ENCODE peak calls at places on chromosomes 6 and 20, in six cellular contexts. S is foreskin keratinocyte, A is left cardiac atrium, P is testis, F is NCI-H1105, Q is gastrocnemius medialis. T is an unnamed sample.

GRCh38 chr6:109783245-109783990 is 92.3 kb downstream of the FIG4 start:
- DNase-seq in S (no peak), A (no peak), P (peak), F (no peak), Q (no peak), T (no peak)

GRCh38 chr20:38804682-38805501 is 605 bp upstream of the PPP1R16B start:
- DNase-seq in S (no peak), A (no peak), P (no peak), F (no peak), Q (peak), T (peak)

GRCh38 chr6:41645007-41645618 is 6.8 kb downstream of the MDFI start:
- DNase-seq in S (no peak), A (no peak), P (no peak), F (no peak), Q (no peak), T (peak)

GRCh38 chr20:58694241-58695083 is 1.9 kb downstream of the NPEPL1 start:
- DNase-seq in S (no peak), A (no peak), P (no peak), F (no peak), Q (peak), T (no peak)

GRCh38 chr6:28675600-28675999 is 149.9 kb downstream of the GPX5 start:
- DNase-seq in S (no peak), A (no peak), P (no peak), F (no peak), Q (no peak), T (no peak)

GRCh38 chr20:58896820-58897219 is 44.3 kb downstream of the GNAS start:
- DNase-seq in S (no peak), A (no peak), P (no peak), F (no peak), Q (no peak), T (no peak)

GRCh38 chr6:106530502-106530901 is 98.8 kb downstream of the RTN4IP1 start:
- DNase-seq in S (no peak), A (no peak), P (no peak), F (no peak), Q (no peak), T (no peak)

GRCh38 chr6:125099211-125100017 is 54.2 kb upstream of the TPD52L1 start:
- DNase-seq in S (no peak), A (peak), P (peak), F (peak), Q (peak), T (peak)

GRCh38 chr20:57627972-57628650 is 7.9 kb upstream of the ZBP1 start:
- DNase-seq in S (no peak), A (peak), P (peak), F (no peak), Q (peak), T (peak)

GRCh38 chr6:12890171-12890790 is 173.7 kb downstream of the PHACTR1 start:
- DNase-seq in S (no peak), A (no peak), P (peak), F (no peak), Q (no peak), T (no peak)

GRCh38 chr6:63807056-63807455 is 171.5 kb downstream of the PHF3 start:
- DNase-seq in S (no peak), A (no peak), P (no peak), F (no peak), Q (no peak), T (no peak)

GRCh38 chr20:61753196-61753942 is 312.3 kb downstream of the TAF4 start:
- DNase-seq in S (peak), A (peak), P (no peak), F (no peak), Q (no peak), T (no peak)

GRCh38 chr20:237479-237878 is 10.4 kb downstream of the DEFB129 start:
- DNase-seq in S (no peak), A (no peak), P (no peak), F (no peak), Q (no peak), T (peak)

GRCh38 chr6:152087096-152087495 is 279.6 kb downstream of the ESR1 start:
- DNase-seq in S (no peak), A (no peak), P (no peak), F (no peak), Q (no peak), T (no peak)